ENCODE peak calls at places on chromosomes 5 and 9, in five cellular contexts. T is choroid plexus epithelial cell, V is right atrium auricular region, H is Caco-2, O is fibroblast of pulmonary artery. B is an unnamed sample.
A peak's percentile ranks its signal among the peaks of the same experiment; 100 is the strongest.

GRCh38 chr9:87447547-87448432 is 49.9 kb upstream of the DAPK1 start:
- DNase-seq in T (peak; percentile 5), V (no peak), H (no peak), O (no peak), B (no peak)

GRCh38 chr5:172533399-172534228 is 79.3 kb upstream of the SH3PXD2B start:
- DNase-seq in T (no peak), V (peak; percentile 59), H (no peak), O (no peak), B (peak; percentile 35)

GRCh38 chr9:133693116-133693515 is 45.0 kb downstream of the SARDH start:
- DNase-seq in T (no peak), V (no peak), H (no peak), O (no peak), B (no peak)

GRCh38 chr5:33641722-33642505 is 201.1 kb downstream of the TARS1 start:
- DNase-seq in T (peak; percentile 90), V (no peak), H (no peak), O (peak; percentile 69), B (peak; percentile 4)

GRCh38 chr5:91425046-91425445 is 41.9 kb upstream of the ARRDC3 start:
- DNase-seq in T (no peak), V (no peak), H (no peak), O (no peak), B (no peak)

GRCh38 chr9:76932778-76933177 is 26.9 kb upstream of the PRUNE2 start:
- DNase-seq in T (peak; percentile 8), V (no peak), H (no peak), O (peak; percentile 69), B (no peak)

GRCh38 chr9:124794902-124795491 is 18.1 kb downstream of the OLFML2A start:
- DNase-seq in T (no peak), V (no peak), H (peak; percentile 75), O (no peak), B (no peak)

GRCh38 chr5:147504001-147504400 is 5.9 kb downstream of the DPYSL3 start:
- DNase-seq in T (peak; percentile 54), V (no peak), H (no peak), O (peak; percentile 76), B (no peak)

GRCh38 chr5:72501475-72501874 is 5.7 kb downstream of the ZNF366 start:
- DNase-seq in T (no peak), V (no peak), H (no peak), O (no peak), B (no peak)

DNA sequence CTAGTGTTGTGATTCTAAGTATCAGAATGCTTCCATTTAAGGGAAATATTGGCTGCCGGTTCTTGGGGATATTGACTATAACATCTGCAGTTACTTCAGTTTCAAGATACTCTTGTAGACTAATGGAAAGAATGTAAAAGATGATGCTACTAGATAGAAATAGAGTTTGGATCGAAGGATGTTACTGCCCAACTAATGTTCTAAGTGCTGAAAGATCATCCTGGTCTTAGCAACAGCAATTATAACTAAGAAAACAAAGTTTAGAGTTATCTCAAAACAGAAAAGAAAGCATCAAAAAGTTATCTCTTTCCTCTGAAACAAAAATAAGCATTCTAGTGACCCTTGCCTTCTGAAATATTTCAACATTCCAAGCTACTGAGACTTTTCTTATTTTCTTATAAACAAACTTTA is 49.9 kb downstream of the ITGA1 start:
- DNase-seq in T (peak; percentile 87), V (no peak), H (no peak), O (peak; percentile 32), B (no peak)
- H3K4me3 ChIP-seq in T (peak overlapping the region; percentile 15), V (peak overlapping the region; percentile 7), H (no peak overlapping the region), O (no peak overlapping the region), B (no peak overlapping the region)

GRCh38 chr9:99826579-99826978 is 4.9 kb downstream of the NR4A3 start:
- DNase-seq in T (no peak), V (no peak), H (no peak), O (no peak), B (peak; percentile 74)
- TF ChIP-seq CTCF in T (no peak), V (no peak), H (no peak), O (no peak), B (no peak)

GRCh38 chr5:133969654-133970324 is 1.4 kb upstream of the C5orf15 start:
- DNase-seq in T (no peak), V (no peak), H (peak; percentile 61), O (no peak), B (peak; percentile 5)
- H3K4me3 ChIP-seq in T (no peak overlapping the region), V (no peak overlapping the region), H (no peak overlapping the region), O (no peak overlapping the region), B (no peak overlapping the region)

DNA sequence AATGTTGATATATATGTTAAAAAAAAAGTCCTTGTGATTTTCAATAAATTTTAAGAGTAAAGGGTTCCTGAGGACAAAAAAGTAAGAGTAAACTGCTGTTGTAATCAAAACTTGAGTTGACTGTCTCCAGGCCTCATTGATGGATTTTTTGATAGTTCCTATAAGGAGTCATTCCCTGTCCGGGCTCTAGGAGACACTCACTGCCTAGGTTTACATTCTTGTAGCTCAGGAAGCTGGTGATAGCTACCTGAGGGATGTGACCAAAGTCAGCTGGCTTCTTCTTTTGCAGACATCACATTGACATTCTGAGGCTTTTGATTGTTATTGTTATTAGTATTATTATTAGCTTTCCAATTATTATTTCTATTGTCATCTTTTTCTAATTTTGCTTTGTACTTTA is 116.5 kb upstream of the FBXL7 start:
- DNase-seq in T (peak; percentile 60), V (no peak), H (no peak), O (peak; percentile 38), B (peak; percentile 28)
- TF ChIP-seq CTCF in T (peak; percentile 72), V (peak; percentile 44), H (no peak), O (peak; percentile 47), B (peak; percentile 41)